ENCODE peak calls at places on chromosomes 2 and 18, in four cellular contexts. M is left ventricle myocardium inferior; Y is stimulated activated CD4-positive, alpha-beta T cell treated with anti-CD3 and anti-CD28 coated beads, TNF-alpha, amount 100 ng/mL, for 4 hours; P is heart left ventricle. J is an unnamed sample.
A peak's percentile ranks its signal among the peaks of the same experiment; 100 is the strongest.

GRCh38 chr2:204177977-204178522 is 241.5 kb downstream of the ICOS start:
- DNase-seq in M (peak; percentile 44), Y (peak; percentile 45), P (peak; percentile 62), J (no peak)

GRCh38 chr2:185734658-185735057 is 3.9 kb upstream of the FSIP2 start:
- DNase-seq in M (no peak), Y (no peak), P (no peak), J (no peak)

GRCh38 chr2:198100323-198100722 is 295.9 kb downstream of the PLCL1 start:
- DNase-seq in M (no peak), Y (no peak), P (no peak), J (no peak)

GRCh38 chr2:218264773-218265601 is 4.2 kb downstream of the GPBAR1 start:
- DNase-seq in M (no peak), Y (no peak), P (peak; percentile 51), J (no peak)

GRCh38 chr2:86280191-86280667 is 57.2 kb downstream of the REEP1 start:
- DNase-seq in M (no peak), Y (no peak), P (no peak), J (no peak)

GRCh38 chr2:8197101-8197500 is 484.8 kb upstream of the ID2 start:
- DNase-seq in M (no peak), Y (no peak), P (no peak), J (no peak)

GRCh38 chr2:51000849-51001617 is 30.9 kb downstream of the NRXN1 start:
- DNase-seq in M (no peak), Y (no peak), P (no peak), J (no peak)

GRCh38 chr2:219541611-219542180 is 1.9 kb downstream of the CHPF start:
- DNase-seq in M (peak; percentile 76), Y (peak; percentile 71), P (peak; percentile 88), J (peak; percentile 45)

GRCh38 chr2:149422337-149422990 is 92.1 kb downstream of the LYPD6 start:
- DNase-seq in M (no peak), Y (no peak), P (no peak), J (no peak)

GRCh38 chr2:32061973-32062861 is 1.1 kb upstream of the SPAST start:
- DNase-seq in M (peak; percentile 61), Y (no peak), P (no peak), J (peak; percentile 76)

GRCh38 chr2:172701250-172701649 is 34.4 kb upstream of the RAPGEF4 start:
- DNase-seq in M (no peak), Y (no peak), P (no peak), J (no peak)

GRCh38 chr18:58529714-58530354 is 99.1 kb downstream of the ALPK2 start:
- DNase-seq in M (peak; percentile 49), Y (peak; percentile 53), P (no peak), J (no peak)

GRCh38 chr2:185147361-185147760 is 549.0 kb downstream of the ZNF804A start:
- DNase-seq in M (no peak), Y (no peak), P (no peak), J (no peak)

GRCh38 chr2:240728827-240729226 is 37.2 kb downstream of the AQP12A start:
- DNase-seq in M (no peak), Y (no peak), P (no peak), J (no peak)

GRCh38 chr18:69469444-69469919 is 68.8 kb downstream of the DOK6 start:
- DNase-seq in M (no peak), Y (peak; percentile 3), P (peak; percentile 54), J (no peak)

GRCh38 chr2:191321861-191322662 is 76.9 kb downstream of the MYO1B start:
- DNase-seq in M (no peak), Y (peak; percentile 2), P (no peak), J (peak; percentile 80)

GRCh38 chr2:69141081-69141480 is 128.1 kb downstream of the ANTXR1 start:
- DNase-seq in M (no peak), Y (no peak), P (no peak), J (no peak)

GRCh38 chr18:5890606-5891360 is 4.5 kb downstream of the TMEM200C start:
- DNase-seq in M (peak; percentile 29), Y (no peak), P (peak; percentile 68), J (no peak)

GRCh38 chr18:27921392-27921791 is 255.5 kb downstream of the CDH2 start:
- DNase-seq in M (no peak), Y (no peak), P (no peak), J (no peak)

GRCh38 chr2:41197781-41198180 is 745.9 kb upstream of the SLC8A1 start:
- DNase-seq in M (no peak), Y (no peak), P (no peak), J (no peak)

GRCh38 chr18:68083131-68083530 is 566.6 kb upstream of the DSEL start:
- DNase-seq in M (no peak), Y (no peak), P (no peak), J (no peak)

GRCh38 chr2:11043245-11043644 is 112.0 kb upstream of the SLC66A3 start:
- DNase-seq in M (no peak), Y (no peak), P (no peak), J (no peak)

GRCh38 chr18:5455644-5456043 is 88.2 kb downstream of the EPB41L3 start:
- DNase-seq in M (no peak), Y (no peak), P (no peak), J (no peak)

GRCh38 chr18:65522907-65523306 is 227.9 kb upstream of the CDH7 start:
- DNase-seq in M (no peak), Y (no peak), P (no peak), J (no peak)

GRCh38 chr2:169838743-169839489 is 11.7 kb downstream of the UBR3 start:
- DNase-seq in M (no peak), Y (no peak), P (no peak), J (no peak)

J was measured in DMS79.